ENCODE peak calls at places on chromosomes 4 and X, in seven cellular contexts. W, Y, T, R, M, Q and X are unnamed samples. For H3K4me1 and H3K27me3, the result is how much of the 10 kb centered on the place peaks cover.

GRCh38 chr4:147340547-147341225 is 140.2 kb upstream of the EDNRA start:
- DNase-seq in W (no peak), Y (no peak), T (no peak), R (peak), M (no peak), Q (no peak), X (no peak)

GRCh38 chrX:119790977-119791436 is 423 bp downstream of the RPL39 start:
- DNase-seq in W (no peak), Y (no peak), T (peak), R (peak), M (peak), Q (peak), X (no peak)

GRCh38 chrX:153495362-153495751 is 577 bp downstream of the BGN start:
- DNase-seq in W (no peak), Y (no peak), T (peak), R (no peak), M (peak), Q (no peak), X (no peak)

GRCh38 chr4:3186609-3187008 is 62.4 kb upstream of the MSANTD1 start:
- DNase-seq in W (no peak), Y (no peak), T (no peak), R (no peak), M (no peak), Q (no peak), X (no peak)

GRCh38 chr4:8123865-8124264 is 34.7 kb downstream of the ABLIM2 start:
- DNase-seq in W (no peak), Y (no peak), T (no peak), R (no peak), M (no peak), Q (no peak), X (no peak)

GRCh38 chr4:30722092-30722915 is 2.1 kb downstream of the PCDH7 start:
- DNase-seq in W (no peak), Y (peak), T (no peak), R (no peak), M (peak), Q (no peak), X (no peak)

GRCh38 chrX:8738588-8739189 is 6.8 kb upstream of the ANOS1 start:
- DNase-seq in W (no peak), Y (no peak), T (peak), R (peak), M (no peak), Q (no peak), X (no peak)

GRCh38 chr4:146214238-146214637 is at the start of gene REELD1:
- DNase-seq in W (no peak), Y (no peak), T (no peak), R (no peak), M (no peak), Q (no peak), X (no peak)

GRCh38 chr4:10336471-10336870 is 120.8 kb downstream of the ZNF518B start:
- DNase-seq in W (no peak), Y (no peak), T (no peak), R (no peak), M (no peak), Q (no peak), X (no peak)

GRCh38 chr4:73376962-73377361 is 27.1 kb upstream of the ALB start:
- DNase-seq in W (no peak), Y (no peak), T (no peak), R (no peak), M (no peak), Q (no peak), X (no peak)

GRCh38 chr4:173367946-173368345 is 2.8 kb upstream of the SAP30 start:
- DNase-seq in W (no peak), Y (no peak), T (peak), R (no peak), M (no peak), Q (no peak), X (no peak)

GRCh38 chr4:9758641-9759317 is 22.7 kb upstream of the DRD5 start:
- DNase-seq in W (no peak), Y (no peak), T (no peak), R (no peak), M (no peak), Q (no peak), X (no peak)

GRCh38 chr4:109702950-109703663 is at the start of gene CASP6:
- DNase-seq in W (peak), Y (peak), T (peak), R (peak), M (peak), Q (peak), X (peak)

GRCh38 chr4:109699553-109700225 is 3.6 kb downstream of the CASP6 start:
- DNase-seq in W (no peak), Y (no peak), T (peak), R (no peak), M (no peak), Q (no peak), X (no peak)

GRCh38 chr4:109703664-109704351 is 563 bp upstream of the CASP6 start:
- DNase-seq in W (no peak), Y (no peak), T (peak), R (peak), M (no peak), Q (no peak), X (no peak)

GRCh38 chr4:109701566-109702399 is 1.5 kb downstream of the CASP6 start:
- DNase-seq in W (no peak), Y (no peak), T (peak), R (peak), M (no peak), Q (no peak), X (no peak)
- H3K4me1 ChIP-seq in W (under half), Y (under half), T (under half), R (under half), M (under half), Q (under half), X (under half)

GRCh38 chrX:49303346-49303745 is at the start of gene GAGE10:
- DNase-seq in W (no peak), Y (no peak), T (no peak), R (no peak), M (no peak), Q (no peak), X (no peak)

DNA sequence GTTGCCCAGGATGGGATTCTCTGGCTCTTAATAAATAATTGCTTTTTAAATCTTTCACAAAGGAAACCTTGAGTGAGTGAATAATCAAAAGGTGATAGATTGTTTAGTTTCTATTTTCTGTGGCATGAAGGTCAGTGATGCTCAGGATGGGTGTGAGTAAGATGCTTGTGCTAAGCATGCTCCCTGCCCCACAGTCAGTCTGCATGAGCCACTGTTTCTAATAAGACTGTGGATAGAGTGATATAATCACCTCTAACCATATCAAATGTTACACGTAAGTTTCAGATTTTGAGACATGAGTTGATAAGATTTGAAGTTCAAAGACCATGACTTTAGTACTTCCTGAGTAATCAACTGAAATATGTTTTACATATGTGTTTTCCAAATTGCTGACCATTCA is 2.7 kb upstream of the GAGE10 start:
- DNase-seq in W (no peak), Y (no peak), T (no peak), R (no peak), M (no peak), Q (no peak), X (no peak)
- H3K27me3 ChIP-seq in W (under half), Y (under half), T (under half), R (under half), M (under half), Q (under half), X (under half)

GRCh38 chr4:40303751-40304150 is 31.4 kb upstream of the CHRNA9 start:
- DNase-seq in W (no peak), Y (no peak), T (no peak), R (no peak), M (no peak), Q (no peak), X (no peak)
- H3K4me1 ChIP-seq in W (half or more), Y (under half), T (under half), R (under half), M (under half), Q (under half), X (under half)

DNA sequence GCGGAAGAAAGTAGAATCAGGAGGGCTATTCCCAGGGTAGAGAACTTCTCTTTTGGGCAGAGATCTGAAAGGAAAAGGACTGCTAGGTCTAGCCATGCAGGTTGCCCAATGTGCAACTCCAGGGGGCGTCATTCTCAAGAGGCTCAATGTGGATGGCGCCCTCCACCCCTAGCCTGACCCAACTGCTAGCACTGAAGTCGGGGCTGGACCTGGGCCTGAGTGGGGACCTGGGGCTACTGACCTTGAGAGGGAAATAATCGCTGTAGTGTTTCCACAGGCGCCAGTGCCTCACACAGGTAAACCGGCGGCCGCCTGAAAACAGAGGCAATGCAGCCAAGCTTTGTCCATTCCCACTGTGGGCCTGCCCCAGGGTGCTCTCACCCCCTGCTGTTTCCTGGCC is 6.1 kb downstream of the AWAT2 start:
- DNase-seq in W (no peak), Y (no peak), T (no peak), R (no peak), M (no peak), Q (no peak), X (no peak)
- H3K27me3 ChIP-seq in W (under half), Y (under half), T (under half), R (under half), M (under half), Q (under half), X (under half)

DNA sequence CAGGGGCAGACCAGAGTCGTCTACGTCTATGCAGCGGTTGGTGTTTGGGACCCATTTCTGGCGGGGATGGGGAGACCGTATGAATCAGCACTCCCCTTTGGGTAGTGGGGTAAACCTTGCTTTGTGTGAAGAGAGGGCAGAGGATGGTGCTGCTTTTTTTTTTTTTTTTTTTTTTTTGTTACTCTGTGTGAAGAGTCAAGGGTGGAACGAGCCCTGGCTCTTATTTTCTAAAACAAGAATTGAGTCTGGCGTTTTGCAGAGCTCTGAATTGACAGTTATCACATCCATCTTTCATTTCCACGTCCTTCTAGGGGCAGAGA is 1.2 kb downstream of the SLAIN2 start:
- DNase-seq in W (no peak), Y (no peak), T (no peak), R (peak), M (no peak), Q (no peak), X (no peak)
- H3K4me1 ChIP-seq in W (under half), Y (under half), T (under half), R (under half), M (under half), Q (under half), X (under half)

GRCh38 chrX:10471426-10471825 is 149.0 kb downstream of the MID1 start:
- DNase-seq in W (no peak), Y (no peak), T (no peak), R (no peak), M (no peak), Q (no peak), X (no peak)

GRCh38 chrX:10470009-10470408 is 150.4 kb downstream of the MID1 start:
- DNase-seq in W (no peak), Y (no peak), T (no peak), R (no peak), M (no peak), Q (no peak), X (no peak)

GRCh38 chrX:10465254-10465653 is 155.1 kb downstream of the MID1 start:
- DNase-seq in W (no peak), Y (no peak), T (no peak), R (no peak), M (no peak), Q (no peak), X (no peak)

GRCh38 chrX:10467793-10468192 is 152.6 kb downstream of the MID1 start:
- DNase-seq in W (no peak), Y (no peak), T (peak), R (peak), M (no peak), Q (no peak), X (no peak)
- H3K27me3 ChIP-seq in W (under half), Y (under half), T (under half), R (under half), M (under half), Q (under half), X (under half)

DNA sequence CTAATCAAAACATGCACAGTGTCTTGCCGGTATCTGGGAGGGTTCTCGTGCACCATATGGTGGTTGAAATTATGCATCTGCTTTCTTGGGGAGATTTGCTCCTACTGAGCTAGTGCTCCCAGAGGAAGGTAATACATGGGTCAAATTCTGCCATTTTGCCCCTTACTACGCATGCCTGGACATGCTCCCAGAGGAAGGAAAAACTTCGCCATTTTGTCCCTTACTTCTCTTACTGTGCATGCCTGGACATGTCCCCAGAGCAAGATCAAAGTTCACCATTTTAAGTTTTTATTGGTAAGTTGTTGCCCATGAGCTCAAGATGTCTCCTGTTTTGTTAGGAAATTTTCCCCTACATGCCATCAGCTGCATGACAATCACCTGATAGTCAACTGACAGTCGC is 252.1 kb upstream of the KLHL4 start:
- DNase-seq in W (no peak), Y (no peak), T (no peak), R (no peak), M (no peak), Q (no peak), X (no peak)
- H3K4me1 ChIP-seq in W (under half), Y (under half), T (under half), R (under half), M (under half), Q (under half), X (under half)